ENCODE peak calls at places on chromosomes 7 and 10, in five cellular contexts. One of them, this sample, is unnamed.

GRCh38 chr10:24382596-24382978 is 173.6 kb downstream of the KIAA1217 start:
- DNase-seq in A549: no peak
- DNase-seq in K562: no peak
- DNase-seq in GM12878: no peak
- DNase-seq in SK-N-SH: no peak
- DNase-seq in this sample: no peak

GRCh38 chr10:98340946-98341345 is 73.0 kb upstream of the LOXL4 start:
- DNase-seq in SK-N-SH: peak
- DNase-seq in K562: no peak
- DNase-seq in A549: no peak
- DNase-seq in GM12878: no peak
- DNase-seq in this sample: peak

GRCh38 chr7:2079332-2080068 is 153.2 kb downstream of the MAD1L1 start:
- DNase-seq in A549: no peak
- DNase-seq in GM12878: no peak
- DNase-seq in SK-N-SH: peak
- DNase-seq in K562: peak
- DNase-seq in this sample: no peak

GRCh38 chr10:14602807-14603538 is 171.7 kb downstream of the FAM107B start:
- DNase-seq in SK-N-SH: no peak
- DNase-seq in K562: no peak
- DNase-seq in A549: no peak
- DNase-seq in GM12878: no peak
- DNase-seq in this sample: peak

GRCh38 chr7:16345979-16346958 is 75.1 kb downstream of the CRPPA start:
- DNase-seq in K562: peak
- DNase-seq in A549: no peak
- DNase-seq in SK-N-SH: no peak
- DNase-seq in GM12878: no peak
- DNase-seq in this sample: peak

GRCh38 chr10:16639457-16639856 is 117.8 kb upstream of the C1QL3 start:
- DNase-seq in GM12878: no peak
- DNase-seq in A549: no peak
- DNase-seq in SK-N-SH: no peak
- DNase-seq in K562: no peak
- DNase-seq in this sample: no peak

GRCh38 chr7:84792232-84792882 is 394.5 kb downstream of the SEMA3D start:
- DNase-seq in K562: no peak
- DNase-seq in GM12878: no peak
- DNase-seq in SK-N-SH: no peak
- DNase-seq in A549: no peak
- DNase-seq in this sample: no peak

GRCh38 chr7:80324032-80324431 is 187.8 kb downstream of the GNAT3 start:
- DNase-seq in GM12878: no peak
- DNase-seq in K562: no peak
- DNase-seq in SK-N-SH: no peak
- DNase-seq in A549: no peak
- DNase-seq in this sample: peak

GRCh38 chr10:69974551-69975155 is 78.0 kb upstream of the MACROH2A2 start:
- DNase-seq in K562: no peak
- DNase-seq in SK-N-SH: peak
- DNase-seq in GM12878: no peak
- DNase-seq in A549: no peak
- DNase-seq in this sample: peak

GRCh38 chr10:93600861-93601773 is at the start of gene RBP4:
- DNase-seq in K562: no peak
- DNase-seq in A549: no peak
- DNase-seq in SK-N-SH: peak
- DNase-seq in GM12878: no peak
- DNase-seq in this sample: peak

GRCh38 chr7:155011081-155011480 is 8.2 kb upstream of the PAXIP1 start:
- DNase-seq in K562: no peak
- DNase-seq in A549: no peak
- DNase-seq in GM12878: no peak
- DNase-seq in SK-N-SH: no peak
- DNase-seq in this sample: no peak

GRCh38 chr10:60778978-60779668 is 845 bp downstream of the CDK1 start:
- DNase-seq in K562: no peak
- DNase-seq in GM12878: no peak
- DNase-seq in A549: no peak
- DNase-seq in SK-N-SH: no peak
- DNase-seq in this sample: no peak

GRCh38 chr7:123635551-123636359 is 19.9 kb upstream of the LMOD2 start:
- DNase-seq in K562: peak
- DNase-seq in SK-N-SH: peak
- DNase-seq in GM12878: no peak
- DNase-seq in A549: peak
- DNase-seq in this sample: peak

GRCh38 chr7:19177269-19177668 is 32.0 kb upstream of the FERD3L start:
- DNase-seq in SK-N-SH: no peak
- DNase-seq in A549: no peak
- DNase-seq in K562: no peak
- DNase-seq in GM12878: no peak
- DNase-seq in this sample: no peak

GRCh38 chr10:62402503-62402902 is 28.3 kb downstream of the ZNF365 start:
- DNase-seq in K562: no peak
- DNase-seq in A549: no peak
- DNase-seq in GM12878: no peak
- DNase-seq in SK-N-SH: no peak
- DNase-seq in this sample: peak

GRCh38 chr7:70919491-70920073 is 212.4 kb upstream of the GALNT17 start:
- DNase-seq in K562: no peak
- DNase-seq in SK-N-SH: no peak
- DNase-seq in A549: no peak
- DNase-seq in GM12878: no peak
- DNase-seq in this sample: no peak

GRCh38 chr10:121240011-121240410 is 358.2 kb downstream of the FGFR2 start:
- DNase-seq in K562: no peak
- DNase-seq in GM12878: no peak
- DNase-seq in A549: no peak
- DNase-seq in SK-N-SH: no peak
- DNase-seq in this sample: no peak

GRCh38 chr10:124267231-124267885 is 151.4 kb downstream of the OAT start:
- DNase-seq in K562: no peak
- DNase-seq in A549: no peak
- DNase-seq in SK-N-SH: peak
- DNase-seq in GM12878: no peak
- DNase-seq in this sample: no peak

GRCh38 chr7:46955526-46955925 is 626.4 kb downstream of the TNS3 start:
- DNase-seq in GM12878: no peak
- DNase-seq in SK-N-SH: no peak
- DNase-seq in K562: no peak
- DNase-seq in A549: no peak
- DNase-seq in this sample: no peak

GRCh38 chr10:75925999-75926398 is 494.6 kb downstream of the LRMDA start:
- DNase-seq in K562: no peak
- DNase-seq in A549: no peak
- DNase-seq in GM12878: no peak
- DNase-seq in SK-N-SH: no peak
- DNase-seq in this sample: no peak

GRCh38 chr7:94297397-94297838 is 97.3 kb upstream of the COL1A2 start:
- DNase-seq in A549: no peak
- DNase-seq in SK-N-SH: no peak
- DNase-seq in K562: no peak
- DNase-seq in GM12878: no peak
- DNase-seq in this sample: peak

GRCh38 chr10:5291501-5292195 is 73.1 kb upstream of the UCN3 start:
- DNase-seq in GM12878: no peak
- DNase-seq in SK-N-SH: no peak
- DNase-seq in A549: peak
- DNase-seq in K562: peak
- DNase-seq in this sample: peak

GRCh38 chr10:114309111-114309651 is 70.1 kb downstream of the VWA2 start:
- DNase-seq in A549: no peak
- DNase-seq in K562: no peak
- DNase-seq in SK-N-SH: no peak
- DNase-seq in GM12878: no peak
- DNase-seq in this sample: peak

GRCh38 chr10:114310346-114310745 is 71.3 kb downstream of the VWA2 start:
- DNase-seq in GM12878: no peak
- DNase-seq in K562: no peak
- DNase-seq in A549: no peak
- DNase-seq in SK-N-SH: peak
- DNase-seq in this sample: no peak

GRCh38 chr10:114311496-114312195 is 72.6 kb downstream of the VWA2 start:
- DNase-seq in A549: no peak
- DNase-seq in SK-N-SH: no peak
- DNase-seq in K562: no peak
- DNase-seq in GM12878: no peak
- DNase-seq in this sample: no peak

GRCh38 chr10:114312585-114312984 is 73.5 kb downstream of the VWA2 start:
- DNase-seq in SK-N-SH: no peak
- DNase-seq in K562: no peak
- DNase-seq in A549: no peak
- DNase-seq in GM12878: no peak
- DNase-seq in this sample: no peak

DNA sequence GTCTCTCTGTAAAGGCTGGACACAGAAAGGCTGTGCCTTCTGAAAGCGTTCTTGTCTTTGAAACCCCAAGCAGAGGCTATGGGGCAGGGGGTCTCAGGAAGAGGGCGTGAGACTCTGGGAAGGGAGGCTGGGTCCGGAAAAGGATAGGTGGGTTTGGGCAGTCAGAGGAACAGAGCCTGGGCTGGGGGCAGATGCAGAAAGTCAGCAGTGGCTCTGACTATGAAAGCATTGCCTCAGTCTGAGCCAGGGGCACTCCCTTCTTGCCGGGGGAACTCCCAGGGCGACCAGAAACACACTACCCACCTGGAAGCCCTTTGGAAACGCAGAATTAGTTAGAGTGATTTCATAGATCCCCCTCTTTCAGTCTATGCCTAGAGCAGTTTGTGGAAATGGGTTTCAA is 72.0 kb downstream of the VWA2 start:
- DNase-seq in K562: no peak
- DNase-seq in GM12878: no peak
- DNase-seq in A549: no peak
- DNase-seq in SK-N-SH: no peak
- DNase-seq in this sample: no peak
- TF ChIP-seq RCOR1 in K562: no peak
- TF ChIP-seq RCOR1 in GM12878: no peak
- TF ChIP-seq RCOR1 in A549: no peak
- TF ChIP-seq RCOR1 in SK-N-SH: no peak
- TF ChIP-seq RCOR1 in this sample: no peak

GRCh38 chr7:150313367-150313809 is 9.8 kb upstream of the LRRC61 start:
- DNase-seq in GM12878: no peak
- DNase-seq in A549: no peak
- DNase-seq in K562: peak
- DNase-seq in SK-N-SH: no peak
- DNase-seq in this sample: no peak
- TF ChIP-seq RCOR1 in GM12878: no peak
- TF ChIP-seq RCOR1 in A549: no peak
- TF ChIP-seq RCOR1 in K562: no peak
- TF ChIP-seq RCOR1 in SK-N-SH: no peak
- TF ChIP-seq RCOR1 in this sample: no peak

GRCh38 chr7:100895701-100895955 is at the start of gene ACHE:
- DNase-seq in SK-N-SH: no peak
- DNase-seq in K562: peak
- DNase-seq in GM12878: no peak
- DNase-seq in A549: no peak
- DNase-seq in this sample: no peak
- TF ChIP-seq RCOR1 in SK-N-SH: no peak
- TF ChIP-seq RCOR1 in K562: no peak
- TF ChIP-seq RCOR1 in GM12878: no peak
- TF ChIP-seq RCOR1 in A549: no peak
- TF ChIP-seq RCOR1 in this sample: no peak

GRCh38 chr7:10308276-10308675 is 665.4 kb upstream of the PHF14 start:
- DNase-seq in SK-N-SH: no peak
- DNase-seq in GM12878: no peak
- DNase-seq in K562: no peak
- DNase-seq in A549: no peak
- DNase-seq in this sample: no peak

GRCh38 chr7:10315881-10316280 is 657.8 kb upstream of the PHF14 start:
- DNase-seq in GM12878: no peak
- DNase-seq in K562: no peak
- DNase-seq in SK-N-SH: no peak
- DNase-seq in A549: no peak
- DNase-seq in this sample: no peak

GRCh38 chr7:10316488-10316887 is 657.2 kb upstream of the PHF14 start:
- DNase-seq in K562: no peak
- DNase-seq in A549: no peak
- DNase-seq in GM12878: no peak
- DNase-seq in SK-N-SH: no peak
- DNase-seq in this sample: no peak

DNA sequence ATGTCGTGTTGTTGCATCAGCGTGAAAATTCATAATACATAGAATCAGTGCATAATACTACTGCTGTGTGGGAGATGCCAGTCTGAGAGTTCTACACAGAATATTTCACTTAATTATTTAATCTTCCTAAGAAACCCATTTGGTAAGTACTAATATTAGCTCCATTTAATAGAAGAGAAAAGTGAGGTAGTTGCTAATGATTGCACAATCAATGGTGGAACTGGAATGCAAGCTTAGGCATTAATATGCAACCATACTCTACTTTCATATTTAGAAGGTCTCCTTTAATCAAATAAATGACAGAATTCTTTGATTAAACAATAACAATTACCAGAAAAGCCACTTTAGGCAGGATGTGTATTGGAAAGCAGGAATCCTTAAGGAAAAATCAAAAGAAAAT is 660.7 kb upstream of the PHF14 start:
- DNase-seq in GM12878: no peak
- DNase-seq in A549: no peak
- DNase-seq in K562: no peak
- DNase-seq in SK-N-SH: no peak
- DNase-seq in this sample: no peak
- TF ChIP-seq RCOR1 in GM12878: no peak
- TF ChIP-seq RCOR1 in A549: no peak
- TF ChIP-seq RCOR1 in K562: no peak
- TF ChIP-seq RCOR1 in SK-N-SH: no peak
- TF ChIP-seq RCOR1 in this sample: no peak

GRCh38 chr7:69389220-69389619 is 209.1 kb upstream of the AUTS2 start:
- DNase-seq in SK-N-SH: no peak
- DNase-seq in K562: no peak
- DNase-seq in A549: no peak
- DNase-seq in GM12878: no peak
- DNase-seq in this sample: no peak

GRCh38 chr7:69399038-69399800 is 199.1 kb upstream of the AUTS2 start:
- DNase-seq in SK-N-SH: peak
- DNase-seq in K562: no peak
- DNase-seq in GM12878: no peak
- DNase-seq in A549: peak
- DNase-seq in this sample: no peak

GRCh38 chr7:69395072-69395714 is 203.1 kb upstream of the AUTS2 start:
- DNase-seq in K562: no peak
- DNase-seq in SK-N-SH: no peak
- DNase-seq in GM12878: no peak
- DNase-seq in A549: no peak
- DNase-seq in this sample: no peak
- TF ChIP-seq RCOR1 in K562: no peak
- TF ChIP-seq RCOR1 in SK-N-SH: no peak
- TF ChIP-seq RCOR1 in GM12878: no peak
- TF ChIP-seq RCOR1 in A549: no peak
- TF ChIP-seq RCOR1 in this sample: no peak

GRCh38 chr7:92586403-92586802 is 3.8 kb downstream of the FAM133B start:
- DNase-seq in A549: no peak
- DNase-seq in K562: no peak
- DNase-seq in SK-N-SH: no peak
- DNase-seq in GM12878: no peak
- DNase-seq in this sample: peak
- TF ChIP-seq RCOR1 in A549: no peak
- TF ChIP-seq RCOR1 in K562: no peak
- TF ChIP-seq RCOR1 in SK-N-SH: no peak
- TF ChIP-seq RCOR1 in GM12878: no peak
- TF ChIP-seq RCOR1 in this sample: no peak

GRCh38 chr10:89147256-89147655 is 59.9 kb downstream of the CH25H start:
- DNase-seq in SK-N-SH: no peak
- DNase-seq in GM12878: no peak
- DNase-seq in A549: no peak
- DNase-seq in K562: no peak
- DNase-seq in this sample: peak
- TF ChIP-seq RCOR1 in SK-N-SH: no peak
- TF ChIP-seq RCOR1 in GM12878: no peak
- TF ChIP-seq RCOR1 in A549: no peak
- TF ChIP-seq RCOR1 in K562: no peak
- TF ChIP-seq RCOR1 in this sample: no peak

This sample was measured in IMR-90.